ENCODE peak calls at places on chromosomes 6 and 20, in five cellular contexts. J, L, Z, T and F are unnamed samples.

GRCh38 chr20:36181934-36182603 is 27.5 kb downstream of the EPB41L1 start:
- DNase-seq in J (peak), L (no peak), Z (peak), T (peak), F (no peak)

GRCh38 chr6:3323148-3323547 is 64.4 kb downstream of the PSMG4 start:
- DNase-seq in J (no peak), L (no peak), Z (no peak), T (no peak), F (no peak)

GRCh38 chr20:32589256-32589655 is 4.1 kb upstream of the NOL4L start:
- DNase-seq in J (no peak), L (no peak), Z (peak), T (peak), F (no peak)

GRCh38 chr6:37875561-37876309 is 56.2 kb downstream of the ZFAND3 start:
- DNase-seq in J (no peak), L (no peak), Z (no peak), T (no peak), F (no peak)

GRCh38 chr6:155959898-155960297 is 504.3 kb upstream of the NOX3 start:
- DNase-seq in J (no peak), L (no peak), Z (no peak), T (no peak), F (no peak)

GRCh38 chr6:37990762-37991525 is 171.4 kb downstream of the ZFAND3 start:
- DNase-seq in J (peak), L (no peak), Z (peak), T (peak), F (no peak)

GRCh38 chr6:31967926-31968320 is 4.0 kb downstream of the DXO start:
- DNase-seq in J (no peak), L (no peak), Z (no peak), T (no peak), F (no peak)

GRCh38 chr20:48404598-48404997 is 423.2 kb downstream of the PREX1 start:
- DNase-seq in J (no peak), L (no peak), Z (no peak), T (no peak), F (no peak)

GRCh38 chr6:28207244-28208179 is 17.6 kb upstream of the ZSCAN9 start:
- DNase-seq in J (peak), L (no peak), Z (peak), T (peak), F (no peak)

GRCh38 chr6:110712238-110712637 is 103.0 kb downstream of the CDK19 start:
- DNase-seq in J (no peak), L (no peak), Z (no peak), T (no peak), F (no peak)

GRCh38 chr6:66825539-66825938 is 1118.5 kb upstream of the EYS start:
- DNase-seq in J (no peak), L (no peak), Z (no peak), T (no peak), F (no peak)

GRCh38 chr6:11009353-11009752 is 34.8 kb downstream of the ELOVL2 start:
- DNase-seq in J (peak), L (no peak), Z (peak), T (peak), F (no peak)

GRCh38 chr6:89205819-89206218 is 11.3 kb downstream of the GABRR1 start:
- DNase-seq in J (no peak), L (no peak), Z (no peak), T (no peak), F (no peak)

GRCh38 chr20:62837790-62838458 is 21.1 kb downstream of the COL9A3 start:
- DNase-seq in J (no peak), L (no peak), Z (no peak), T (peak), F (no peak)

GRCh38 chr20:1087311-1087710 is 31.1 kb upstream of the PSMF1 start:
- DNase-seq in J (no peak), L (no peak), Z (no peak), T (no peak), F (no peak)

GRCh38 chr6:149844480-149844879 is 19.7 kb downstream of the LRP11 start:
- DNase-seq in J (no peak), L (no peak), Z (no peak), T (no peak), F (no peak)

GRCh38 chr6:168158280-168158979 is 79.4 kb upstream of the FRMD1 start:
- DNase-seq in J (no peak), L (no peak), Z (no peak), T (no peak), F (no peak)

GRCh38 chr6:152503541-152503940 is 133.6 kb downstream of the SYNE1 start:
- DNase-seq in J (no peak), L (no peak), Z (peak), T (no peak), F (no peak)

GRCh38 chr6:134398453-134398852 is 80.5 kb upstream of the SGK1 start:
- DNase-seq in J (no peak), L (no peak), Z (no peak), T (peak), F (no peak)

GRCh38 chr20:1005452-1006027 is 3.4 kb upstream of the RSPO4 start:
- DNase-seq in J (peak), L (no peak), Z (peak), T (peak), F (peak)

GRCh38 chr20:4516851-4517250 is 204.9 kb upstream of the PRND start:
- DNase-seq in J (no peak), L (no peak), Z (no peak), T (no peak), F (no peak)

GRCh38 chr20:33415948-33416347 is 14.6 kb upstream of the CDK5RAP1 start:
- DNase-seq in J (no peak), L (no peak), Z (peak), T (peak), F (no peak)

GRCh38 chr20:10360878-10361277 is 73.1 kb downstream of the MKKS start:
- DNase-seq in J (peak), L (no peak), Z (no peak), T (no peak), F (no peak)

GRCh38 chr6:109230444-109230843 is 135.1 kb downstream of the CEP57L1 start:
- DNase-seq in J (no peak), L (no peak), Z (no peak), T (no peak), F (no peak)

GRCh38 chr6:34154668-34155447 is 9.0 kb upstream of the GRM4 start:
- DNase-seq in J (peak), L (peak), Z (peak), T (peak), F (peak)

GRCh38 chr6:39203804-39204495 is 25.3 kb downstream of the KCNK5 start:
- DNase-seq in J (no peak), L (no peak), Z (no peak), T (no peak), F (no peak)

GRCh38 chr20:58651548-58651822 is 402 bp downstream of the STX16 start:
- DNase-seq in J (no peak), L (no peak), Z (peak), T (no peak), F (no peak)

GRCh38 chr6:169406034-169406433 is 152.4 kb upstream of the THBS2 start:
- DNase-seq in J (no peak), L (no peak), Z (no peak), T (no peak), F (no peak)

GRCh38 chr20:50546729-50547314 is 36.6 kb downstream of the PTPN1 start:
- DNase-seq in J (no peak), L (no peak), Z (no peak), T (no peak), F (no peak)

GRCh38 chr6:28172006-28172405 is 30.3 kb downstream of the ZKSCAN8 start:
- DNase-seq in J (no peak), L (no peak), Z (peak), T (no peak), F (no peak)